ENCODE peak calls at places on chromosome 15, in ten cellular contexts. R is CD4-positive, alpha-beta T cell; Q is WERI-Rb-1; T is CD8-positive, alpha-beta T cell; L is right atrium auricular region; C is CD8-positive, alpha-beta memory T cell; M is body of pancreas; S is upper lobe of left lung; A is adrenal gland; N is mammary epithelial cell. O is an unnamed sample.

GRCh38 chr15:40582726-40583246 is 11.3 kb upstream of the KNL1 start:
- DNase-seq in C (no peak), N (peak; percentile 58), M (peak; percentile 44), A (peak; percentile 53), T (no peak), S (peak; percentile 32), Q (no peak), R (no peak), L (no peak), O (no peak)

GRCh38 chr15:76058714-76059319 is 968 bp upstream of the TMEM266 start:
- DNase-seq in Q (peak; percentile 72), M (peak; percentile 25), N (peak; percentile 13), S (peak; percentile 24), C (no peak), A (peak; percentile 38), L (no peak), R (no peak), T (no peak), O (no peak)

GRCh38 chr15:28900892-28901586 is 15.3 kb downstream of the APBA2 start:
- DNase-seq in A (no peak), N (no peak), R (no peak), C (no peak), L (no peak), Q (no peak), M (no peak), S (no peak), T (no peak), O (no peak)

GRCh38 chr15:101530224-101530958 is 40.9 kb upstream of the PCSK6 start:
- DNase-seq in N (no peak), M (no peak), T (no peak), R (no peak), Q (no peak), L (peak; percentile 28), S (no peak), C (no peak), A (no peak), O (no peak)

GRCh38 chr15:27449041-27449440 is 478.1 kb downstream of the GABRG3 start:
- DNase-seq in R (no peak), T (no peak), Q (no peak), L (no peak), S (no peak), A (no peak), N (peak; percentile 4), M (no peak), C (no peak), O (no peak)

GRCh38 chr15:33492434-33493052 is 181.8 kb downstream of the RYR3 start:
- DNase-seq in M (no peak), Q (no peak), N (no peak), S (no peak), A (no peak), T (no peak), L (no peak), R (no peak), C (no peak), O (no peak)

GRCh38 chr15:41658689-41659088 is 1.5 kb upstream of the MGA start:
- DNase-seq in L (no peak), T (no peak), M (no peak), C (no peak), S (no peak), N (no peak), Q (no peak), R (no peak), A (no peak), O (no peak)

GRCh38 chr15:65056868-65057548 is 10.8 kb downstream of the RASL12 start:
- DNase-seq in S (no peak), C (no peak), M (no peak), R (no peak), N (peak; percentile 61), T (no peak), Q (no peak), A (no peak), L (no peak), O (no peak)

DNA sequence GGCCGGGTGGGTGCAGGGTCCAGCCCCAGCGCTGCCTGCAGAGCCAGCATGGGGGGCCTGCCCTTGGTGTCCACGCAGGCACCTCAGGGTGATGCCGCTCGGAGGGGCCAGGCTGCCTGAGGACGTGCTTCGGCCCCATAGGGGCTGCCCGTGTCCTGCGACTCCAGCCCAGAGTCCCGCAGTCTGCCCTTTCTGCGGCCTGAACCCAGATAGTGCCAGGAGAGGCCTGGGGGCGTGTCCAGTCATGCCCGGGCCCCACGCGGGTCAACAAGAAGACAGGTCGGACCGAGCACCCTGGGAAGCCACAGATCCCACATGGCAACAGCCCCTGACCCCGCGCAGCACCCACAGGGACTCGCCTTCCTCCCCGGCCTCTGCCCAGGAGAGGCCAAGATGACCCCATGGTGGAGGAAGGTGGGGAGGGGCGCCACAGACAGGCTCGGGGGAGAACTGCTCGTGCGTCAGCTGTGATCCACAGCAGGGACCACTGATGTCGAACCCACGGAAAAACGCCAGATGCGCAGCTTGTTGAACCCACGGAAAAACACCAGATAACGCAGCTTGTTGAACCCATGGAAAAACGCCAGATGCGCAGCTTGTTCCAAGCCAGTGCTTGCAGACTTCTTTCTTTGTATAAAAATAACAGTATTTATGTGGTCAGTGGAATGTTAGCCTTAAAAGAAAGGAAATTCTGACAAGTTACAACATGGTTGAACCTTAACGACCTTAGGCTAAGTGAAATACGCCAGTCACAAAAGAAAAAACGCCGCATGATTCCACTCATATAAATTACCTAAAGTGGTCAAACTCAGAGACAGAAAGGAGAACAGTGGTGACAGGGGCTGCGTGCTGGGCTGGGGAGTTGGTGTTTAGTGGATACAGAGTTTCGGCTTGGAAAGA is 28.5 kb downstream of the CYFIP1 start:
- DNase-seq in L (no peak), N (peak; percentile 62), S (no peak), C (no peak), Q (no peak), R (no peak), M (peak; percentile 37), A (no peak), T (no peak), O (no peak)
- H3K27ac ChIP-seq in L (peak overlapping the region; percentile 50), N (peak overlapping the region; percentile 43), S (peak overlapping the region; percentile 27), C (no peak overlapping the region), Q (no peak overlapping the region), R (no peak overlapping the region), M (no peak overlapping the region), A (peak overlapping the region; percentile 59), T (no peak overlapping the region), O (peak overlapping the region; percentile 42)

DNA sequence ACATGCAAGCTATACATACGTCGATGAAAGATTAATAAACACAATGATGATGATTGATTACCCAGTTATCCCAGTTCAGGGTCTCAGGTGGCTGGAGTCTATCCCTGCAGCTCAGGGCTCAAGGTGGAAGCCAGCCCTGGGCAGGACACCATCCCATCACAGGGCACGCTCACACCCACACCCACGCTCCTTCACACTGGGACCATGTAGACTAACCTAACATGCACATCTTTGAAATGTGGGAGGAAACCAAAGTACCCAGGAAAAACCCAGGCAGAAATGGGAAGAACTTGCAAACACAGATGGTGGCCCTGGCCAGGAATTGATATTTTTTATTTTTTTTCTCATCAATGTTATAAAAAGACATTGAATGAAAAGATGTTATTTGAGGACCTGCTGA is 151.4 kb upstream of the MCTP2 start:
- DNase-seq in L (no peak), S (no peak), T (no peak), M (no peak), A (no peak), R (no peak), N (peak; percentile 20), Q (no peak), C (no peak), O (no peak)
- H3K27ac ChIP-seq in L (no peak overlapping the region), S (no peak overlapping the region), T (no peak overlapping the region), M (no peak overlapping the region), A (no peak overlapping the region), R (no peak overlapping the region), N (no peak overlapping the region), Q (no peak overlapping the region), C (no peak overlapping the region), O (no peak overlapping the region)

GRCh38 chr15:36361351-36361870 is 218.0 kb upstream of the CDIN1 start:
- DNase-seq in M (no peak), A (no peak), C (no peak), S (no peak), N (no peak), T (no peak), L (no peak), Q (no peak), R (no peak), O (no peak)

GRCh38 chr15:36356978-36357582 is 222.3 kb upstream of the CDIN1 start:
- DNase-seq in T (no peak), C (no peak), Q (no peak), M (no peak), R (no peak), A (no peak), S (no peak), L (no peak), N (no peak), O (no peak)

GRCh38 chr15:36359286-36359685 is 220.1 kb upstream of the CDIN1 start:
- DNase-seq in L (no peak), M (no peak), C (no peak), Q (no peak), S (no peak), R (no peak), T (no peak), N (no peak), A (no peak), O (no peak)

GRCh38 chr15:36358094-36358961 is 221.1 kb upstream of the CDIN1 start:
- DNase-seq in A (no peak), N (peak; percentile 83), S (no peak), R (no peak), Q (no peak), M (no peak), L (no peak), T (no peak), C (no peak), O (no peak)

GRCh38 chr15:36356511-36356910 is 222.9 kb upstream of the CDIN1 start:
- DNase-seq in S (no peak), N (no peak), M (no peak), R (no peak), L (no peak), C (no peak), Q (no peak), T (no peak), A (no peak), O (no peak)
- H3K27ac ChIP-seq in S (no peak overlapping the region), N (no peak overlapping the region), M (no peak overlapping the region), R (no peak overlapping the region), L (peak overlapping the region; percentile 68), C (no peak overlapping the region), Q (no peak overlapping the region), T (no peak overlapping the region), A (no peak overlapping the region), O (no peak overlapping the region)

GRCh38 chr15:96342143-96342466 is 11.6 kb downstream of the NR2F2 start:
- DNase-seq in L (no peak), M (no peak), T (no peak), S (no peak), A (no peak), C (no peak), Q (no peak), R (no peak), N (no peak), O (no peak)

GRCh38 chr15:96344120-96344705 is 13.7 kb downstream of the NR2F2 start:
- DNase-seq in L (no peak), T (no peak), A (peak; percentile 18), Q (no peak), R (no peak), M (no peak), S (no peak), C (no peak), N (no peak), O (no peak)

GRCh38 chr15:96342611-96343528 is 12.4 kb downstream of the NR2F2 start:
- DNase-seq in C (no peak), S (no peak), R (no peak), A (peak; percentile 15), M (no peak), T (no peak), N (no peak), Q (no peak), L (peak; percentile 57), O (no peak)

GRCh38 chr15:96344706-96345559 is 14.4 kb downstream of the NR2F2 start:
- DNase-seq in A (no peak), C (no peak), R (no peak), T (no peak), Q (no peak), S (no peak), L (no peak), M (no peak), N (no peak), O (no peak)

DNA sequence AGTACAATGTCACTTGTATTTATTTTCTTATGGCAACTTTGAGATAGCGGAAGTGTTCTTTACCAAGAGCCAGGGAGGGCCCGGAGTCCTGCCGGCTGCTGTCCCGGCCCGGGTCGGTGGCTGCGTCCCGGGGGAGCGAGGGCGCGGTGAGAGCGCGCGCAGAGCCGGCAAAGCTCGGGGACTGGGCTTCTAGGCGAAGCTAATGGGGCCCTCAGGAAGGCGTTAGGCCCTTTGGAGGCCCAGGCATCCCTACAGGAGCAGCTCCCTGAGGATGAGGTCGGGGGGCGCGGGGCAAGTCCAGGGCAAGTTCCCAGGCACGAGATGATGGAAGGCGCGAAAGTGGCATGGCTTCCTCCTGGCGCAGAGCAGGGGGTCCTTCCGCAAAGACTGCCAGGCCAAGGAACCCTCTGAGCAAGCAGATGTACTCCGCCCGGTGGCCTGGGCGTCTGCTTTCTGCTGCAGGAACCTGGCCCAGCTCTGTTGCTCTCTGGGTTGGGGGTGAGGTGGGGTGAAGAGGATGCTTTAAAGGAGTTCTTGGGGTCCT is 13.1 kb downstream of the NR2F2 start:
- DNase-seq in N (no peak), L (no peak), Q (no peak), S (no peak), M (no peak), C (no peak), R (no peak), T (no peak), A (peak; percentile 21), O (no peak)
- H3K27ac ChIP-seq in N (no peak overlapping the region), L (peak overlapping the region; percentile 97), Q (no peak overlapping the region), S (peak overlapping the region; percentile 94), M (peak overlapping the region; percentile 38), C (no peak overlapping the region), R (no peak overlapping the region), T (no peak overlapping the region), A (peak overlapping the region; percentile 95), O (no peak overlapping the region)